ENCODE peak calls at places on chromosomes 4 and X, in five cellular contexts. U, Q, C, E and P are unnamed samples.

GRCh38 chrX:104566921-104567501 is 1.0 kb downstream of the IL1RAPL2 start:
- DNase-seq in C (peak; percentile 51), Q (no peak), U (no peak), E (no peak), P (no peak)

GRCh38 chr4:178471994-178472393 is 1029.8 kb upstream of the AGA start:
- DNase-seq in U (no peak), C (no peak), E (no peak), Q (no peak), P (no peak)

GRCh38 chrX:56994375-56995270 is 718 bp downstream of the SPIN3 start:
- DNase-seq in E (no peak), C (no peak), U (no peak), Q (no peak), P (no peak)

GRCh38 chrX:145003443-145003842 is 243.9 kb upstream of the SPANXN1 start:
- DNase-seq in U (no peak), C (no peak), Q (no peak), E (no peak), P (no peak)

GRCh38 chr4:177505171-177505615 is 63.0 kb upstream of the AGA start:
- DNase-seq in C (no peak), E (no peak), U (no peak), Q (no peak), P (no peak)

GRCh38 chr4:173494013-173494970 is 35.7 kb downstream of the HAND2 start:
- DNase-seq in U (peak; percentile 59), Q (peak; percentile 49), E (peak; percentile 47), C (no peak), P (peak; percentile 78)

GRCh38 chrX:459611-460010 is 72.9 kb upstream of the PPP2R3B start:
- DNase-seq in E (no peak), C (no peak), U (no peak), Q (no peak), P (no peak)

GRCh38 chr4:6347511-6348045 is 77.9 kb downstream of the WFS1 start:
- DNase-seq in Q (no peak), C (no peak), E (no peak), U (no peak), P (no peak)

GRCh38 chr4:151990201-151990600 is 229.4 kb upstream of the GATB start:
- DNase-seq in U (no peak), E (no peak), C (no peak), Q (peak; percentile 94), P (no peak)

GRCh38 chrX:19627533-19627932 is 112.2 kb upstream of the MAP3K15 start:
- DNase-seq in C (no peak), E (no peak), Q (no peak), U (no peak), P (no peak)

GRCh38 chr4:129384974-129385373 is 289.0 kb downstream of the C4orf33 start:
- DNase-seq in Q (no peak), E (no peak), U (no peak), C (no peak), P (no peak)

GRCh38 chr4:185881427-185881826 is 69.4 kb upstream of the SORBS2 start:
- DNase-seq in Q (no peak), E (no peak), U (no peak), C (no peak), P (no peak)

GRCh38 chrX:55072286-55072685 is 2.5 kb upstream of the PAGE2B start:
- DNase-seq in E (no peak), Q (no peak), C (no peak), U (no peak), P (no peak)

GRCh38 chrX:103347682-103348397 is 8.5 kb upstream of the TCEAL9 start:
- DNase-seq in Q (no peak), C (no peak), U (no peak), E (no peak), P (no peak)

GRCh38 chr4:182492456-182492855 is 249.3 kb downstream of the TENM3 start:
- DNase-seq in U (no peak), E (no peak), Q (peak; percentile 82), C (no peak), P (no peak)

GRCh38 chr4:6308890-6309643 is 39.4 kb downstream of the WFS1 start:
- DNase-seq in C (no peak), E (peak; percentile 24), Q (no peak), U (no peak), P (no peak)